ENCODE peak calls at places on chromosome X, in ten cellular contexts. W is tibial nerve, T is GM23338, C is endodermal cell, B is left colon, G is fibroblast of the aortic adventitia, M is HEK293T, J is Right ventricle myocardium superior, R is foreskin fibroblast, L is hepatocyte. U is an unnamed sample.

GRCh38 chrX:103329991-103330390 is at the start of gene TCEAL7:
- DNase-seq in W (no peak), L (peak; percentile 14), J (peak; percentile 57), B (no peak), M (no peak), T (peak; percentile 56), R (peak; percentile 67), G (peak; percentile 57), C (no peak), U (peak; percentile 10)

GRCh38 chrX:41302293-41302868 is 31.6 kb upstream of the DDX3X start:
- DNase-seq in G (no peak), M (no peak), L (no peak), R (no peak), B (no peak), J (no peak), C (peak; percentile 42), W (no peak), T (no peak), U (no peak)

GRCh38 chrX:31397119-31397518 is 325.3 kb upstream of the FTHL17 start:
- DNase-seq in G (no peak), J (no peak), M (no peak), B (no peak), C (no peak), R (peak; percentile 76), T (no peak), L (no peak), W (no peak), U (no peak)

GRCh38 chrX:69361286-69361926 is 142.7 kb upstream of the NALF2 start:
- DNase-seq in W (no peak), T (no peak), B (no peak), J (peak; percentile 43), R (peak; percentile 25), L (peak; percentile 32), C (no peak), G (peak; percentile 60), M (no peak), U (no peak)

GRCh38 chrX:119685225-119686066 is 7.5 kb downstream of the SEPTIN6 start:
- DNase-seq in T (no peak), M (no peak), C (no peak), G (no peak), R (peak; percentile 32), B (no peak), J (no peak), W (no peak), L (no peak), U (no peak)

GRCh38 chrX:19245711-19246269 is 97.9 kb upstream of the PDHA1 start:
- DNase-seq in R (peak; percentile 2), M (no peak), B (no peak), J (no peak), G (peak; percentile 4), C (no peak), T (no peak), L (no peak), W (no peak), U (no peak)

GRCh38 chrX:119465555-119465954 is 2.7 kb upstream of the SLC25A5 start:
- DNase-seq in T (no peak), J (no peak), W (no peak), C (no peak), R (no peak), G (no peak), M (no peak), L (no peak), B (no peak), U (no peak)

GRCh38 chrX:810186-810585 is 179.6 kb downstream of the SHOX start:
- DNase-seq in W (no peak), R (no peak), J (no peak), M (no peak), L (no peak), C (peak; percentile 7), T (no peak), G (no peak), B (no peak), U (no peak)

GRCh38 chrX:103565752-103566151 is 19.6 kb upstream of the TCEAL4 start:
- DNase-seq in T (no peak), R (peak; percentile 76), G (peak; percentile 72), J (no peak), C (no peak), L (peak; percentile 61), M (no peak), W (no peak), B (no peak), U (no peak)

GRCh38 chrX:113545040-113545439 is 704.4 kb upstream of the AMOT start:
- DNase-seq in W (no peak), C (no peak), L (no peak), R (no peak), M (no peak), G (peak; percentile 1), T (no peak), J (no peak), B (no peak), U (no peak)

GRCh38 chrX:115023139-115023538 is 5.7 kb upstream of the IL13RA2 start:
- DNase-seq in R (peak; percentile 83), T (no peak), J (no peak), W (no peak), L (peak; percentile 32), G (peak; percentile 87), B (no peak), M (no peak), C (no peak), U (no peak)

GRCh38 chrX:129115104-129115503 is 408.2 kb downstream of the SMARCA1 start:
- DNase-seq in L (peak; percentile 58), W (no peak), M (peak; percentile 72), R (no peak), G (no peak), C (peak; percentile 88), J (no peak), T (peak; percentile 82), B (no peak), U (peak; percentile 60)

GRCh38 chrX:47568656-47569295 is 7.8 kb downstream of the ARAF start:
- DNase-seq in T (peak; percentile 76), M (peak; percentile 52), W (no peak), L (no peak), C (peak; percentile 81), R (peak; percentile 24), B (no peak), G (no peak), J (no peak), U (peak; percentile 39)

GRCh38 chrX:148682206-148682605 is 181.8 kb downstream of the AFF2 start:
- DNase-seq in W (no peak), G (no peak), J (no peak), R (no peak), L (no peak), B (no peak), T (no peak), M (no peak), C (no peak), U (no peak)

GRCh38 chrX:42384956-42385355 is 393.0 kb downstream of the PPP1R2C start:
- DNase-seq in L (no peak), B (no peak), M (no peak), T (no peak), G (no peak), J (no peak), R (no peak), W (no peak), C (no peak), U (no peak)

GRCh38 chrX:18931972-18932371 is 51.9 kb downstream of the PHKA2 start:
- DNase-seq in M (peak; percentile 51), B (no peak), C (peak; percentile 51), J (no peak), L (peak; percentile 18), T (peak; percentile 45), G (peak; percentile 41), W (no peak), R (peak; percentile 53), U (peak; percentile 15)

GRCh38 chrX:13764765-13765164 is 30.2 kb downstream of the OFD1 start:
- DNase-seq in J (peak; percentile 42), T (peak; percentile 59), C (peak; percentile 82), B (no peak), G (no peak), R (peak; percentile 36), M (peak; percentile 45), W (no peak), L (peak; percentile 10), U (peak; percentile 51)

GRCh38 chrX:115339441-115340025 is 50.0 kb downstream of the LUZP4 start:
- DNase-seq in J (no peak), B (no peak), L (no peak), G (peak; percentile 92), R (no peak), W (no peak), M (no peak), T (no peak), C (no peak), U (no peak)

GRCh38 chrX:39912126-39912525 is 185.6 kb downstream of the BCOR start:
- DNase-seq in B (no peak), G (no peak), C (no peak), R (no peak), M (no peak), W (no peak), L (no peak), J (no peak), T (no peak), U (no peak)

GRCh38 chrX:148956352-148956751 is 455.9 kb downstream of the AFF2 start:
- DNase-seq in B (no peak), R (no peak), L (no peak), G (no peak), T (no peak), C (no peak), W (no peak), J (no peak), M (no peak), U (no peak)

GRCh38 chrX:74286950-74287349 is 17.0 kb upstream of the ZCCHC13 start:
- DNase-seq in B (no peak), L (no peak), R (peak; percentile 63), G (peak; percentile 3), T (no peak), W (no peak), M (no peak), C (no peak), J (no peak), U (no peak)

GRCh38 chrX:31228415-31228832 is 156.6 kb upstream of the FTHL17 start:
- DNase-seq in R (peak; percentile 80), G (peak; percentile 43), B (no peak), W (no peak), M (no peak), L (peak; percentile 42), C (no peak), J (peak; percentile 34), T (no peak), U (no peak)

GRCh38 chrX:10034740-10035260 is 67.6 kb downstream of the CLDN34 start:
- DNase-seq in G (no peak), L (no peak), B (no peak), M (no peak), W (no peak), C (no peak), T (no peak), R (no peak), J (no peak), U (no peak)

GRCh38 chrX:119516157-119516702 is 48.0 kb downstream of the SLC25A5 start:
- DNase-seq in R (peak; percentile 75), M (peak; percentile 91), C (peak; percentile 63), G (peak; percentile 72), L (peak; percentile 76), J (no peak), W (no peak), T (peak; percentile 79), B (no peak), U (peak; percentile 13)

GRCh38 chrX:121642415-121642814 is 595.0 kb downstream of the GLUD2 start:
- DNase-seq in W (no peak), R (peak; percentile 50), G (peak; percentile 72), J (no peak), T (no peak), L (no peak), M (no peak), B (no peak), C (no peak), U (no peak)

GRCh38 chrX:120857240-120857639 is 18.4 kb downstream of the CT47B1 start:
- DNase-seq in J (no peak), L (peak; percentile 31), B (no peak), C (peak; percentile 91), M (no peak), R (no peak), W (no peak), G (no peak), T (peak; percentile 88), U (peak; percentile 72)

GRCh38 chrX:48511561-48511960 is 2.8 kb downstream of the PORCN start:
- DNase-seq in R (peak; percentile 54), G (no peak), L (no peak), W (no peak), B (no peak), J (no peak), C (no peak), M (peak; percentile 46), T (peak; percentile 24), U (peak; percentile 14)

GRCh38 chrX:46628406-46629371 is 55.1 kb downstream of the CHST7 start:
- DNase-seq in L (no peak), G (peak; percentile 71), M (no peak), W (peak; percentile 61), C (no peak), J (peak; percentile 74), R (peak; percentile 88), B (no peak), T (no peak), U (no peak)